ENCODE peak calls at places on chromosomes 11 and 22, in ten cellular contexts. Y is RPMI7951; Z is COR-L47; L is Daoy; C is adrenal gland; K is NCI-H774; S is stimulated activated CD4-positive, alpha-beta T cell treated with anti-CD3 and anti-CD28 coated beads, Interleukin-12 subunit alpha, Interleukin-12 subunit beta, amount 100 ng/mL, for 4 hours; Q is naive thymus-derived CD8-positive, alpha-beta T cell; F is activated CD4-positive, alpha-beta T cell treated with anti-CD3 and anti-CD28 coated beads, Interleukin-2, amount 10 ng/mL, durations not matched to agents 7 days and 5 days; D is NCI-H1092. I is an unnamed sample.

GRCh38 chr22:40081662-40082061 is 86.9 kb downstream of the FAM83F start:
- DNase-seq in Z (no peak), Y (no peak), F (no peak), L (no peak), K (no peak), D (no peak), S (no peak), C (no peak), Q (no peak), I (no peak)

GRCh38 chr11:77230878-77231605 is 70.4 kb downstream of the GDPD4 start:
- DNase-seq in D (no peak), C (no peak), K (no peak), Z (no peak), F (no peak), Q (no peak), L (no peak), S (no peak), Y (no peak), I (no peak)

GRCh38 chr11:119316017-119316728 is 757 bp downstream of the MCAM start:
- DNase-seq in D (peak), K (no peak), Y (peak), F (no peak), Q (peak), Z (peak), S (no peak), L (peak), C (peak), I (peak)

GRCh38 chr22:49514211-49514610 is 313.5 kb downstream of the BRD1 start:
- DNase-seq in F (no peak), Q (peak), C (no peak), K (no peak), D (no peak), L (no peak), S (no peak), Y (no peak), Z (no peak), I (no peak)

GRCh38 chr11:12800032-12800671 is 125.9 kb downstream of the TEAD1 start:
- DNase-seq in F (no peak), S (no peak), K (peak), Q (no peak), Z (peak), D (no peak), Y (peak), C (no peak), L (peak), I (peak)

GRCh38 chr22:43541462-43542407 is 129.9 kb downstream of the MPPED1 start:
- DNase-seq in Q (no peak), F (no peak), K (no peak), D (no peak), Z (no peak), L (no peak), S (no peak), Y (no peak), C (peak), I (no peak)

GRCh38 chr11:65420506-65421203 is 1.9 kb upstream of the NEAT1 start:
- DNase-seq in L (no peak), C (peak), F (no peak), Y (no peak), S (no peak), D (no peak), K (no peak), Z (no peak), Q (no peak), I (no peak)

GRCh38 chr22:35482974-35483373 is 57.7 kb upstream of the RASD2 start:
- DNase-seq in Z (no peak), F (no peak), Y (no peak), Q (no peak), K (no peak), L (no peak), C (no peak), S (no peak), D (no peak), I (no peak)

GRCh38 chr11:66268953-66269906 is 791 bp downstream of the RAB1B start:
- DNase-seq in S (no peak), D (no peak), Z (no peak), Y (peak), L (peak), F (no peak), Q (no peak), K (no peak), C (no peak), I (peak)

GRCh38 chr22:45994516-45995404 is 17.8 kb upstream of the WNT7B start:
- DNase-seq in F (peak), L (peak), K (peak), Q (peak), C (peak), D (peak), Y (peak), S (peak), Z (no peak), I (peak)

GRCh38 chr11:112529071-112529470 is 268.4 kb upstream of the PLET1 start:
- DNase-seq in D (no peak), C (no peak), Y (no peak), Z (no peak), S (no peak), Q (no peak), L (no peak), K (no peak), F (no peak), I (no peak)

GRCh38 chr11:92628401-92629292 is 340.8 kb upstream of the MTNR1B start:
- DNase-seq in K (peak), F (no peak), D (peak), C (no peak), Q (no peak), S (no peak), L (peak), Y (no peak), Z (peak), I (no peak)

GRCh38 chr11:27571151-27571840 is 64.7 kb upstream of the LIN7C start:
- DNase-seq in F (no peak), L (no peak), Y (no peak), D (no peak), Q (no peak), K (no peak), C (no peak), S (no peak), Z (no peak), I (no peak)

GRCh38 chr22:17565986-17566687 is 2.8 kb downstream of the SLC25A18 start:
- DNase-seq in Y (no peak), C (no peak), D (no peak), L (no peak), S (no peak), K (no peak), F (no peak), Q (no peak), Z (no peak), I (no peak)

GRCh38 chr11:11416917-11417316 is 63.9 kb upstream of the CSNK2A3 start:
- DNase-seq in Z (no peak), Y (peak), F (no peak), Q (no peak), D (no peak), S (no peak), L (peak), K (no peak), C (no peak), I (peak)

GRCh38 chr11:1889941-1890855 is 1.5 kb downstream of the PRR33 start:
- DNase-seq in L (no peak), D (no peak), K (no peak), Y (no peak), F (no peak), C (peak), Q (no peak), Z (no peak), S (no peak), I (no peak)

GRCh38 chr22:18108187-18108586 is 2.4 kb upstream of the TUBA8 start:
- DNase-seq in L (no peak), Q (no peak), S (no peak), D (no peak), K (no peak), Y (no peak), C (no peak), F (no peak), Z (no peak), I (no peak)

GRCh38 chr22:19523240-19524169 is 705 bp downstream of the CLDN5 start:
- DNase-seq in K (no peak), D (no peak), C (no peak), Y (peak), F (no peak), Q (no peak), L (peak), Z (peak), S (peak), I (no peak)

GRCh38 chr11:128210148-128210940 is 377.0 kb downstream of the ETS1 start:
- DNase-seq in Y (peak), S (no peak), Q (no peak), L (peak), D (no peak), K (no peak), Z (no peak), C (peak), F (no peak), I (peak)

GRCh38 chr11:115226556-115226955 is 277.7 kb downstream of the CADM1 start:
- DNase-seq in F (no peak), Y (peak), S (no peak), Z (no peak), D (no peak), K (no peak), Q (no peak), C (no peak), L (peak), I (peak)

GRCh38 chr11:67563354-67564114 is 20.1 kb upstream of the GSTP1 start:
- DNase-seq in S (no peak), C (peak), L (peak), D (no peak), Q (no peak), Y (peak), Z (no peak), F (no peak), K (no peak), I (peak)

GRCh38 chr11:34468209-34468841 is 29.6 kb downstream of the CAT start:
- DNase-seq in Y (peak), C (peak), L (peak), K (no peak), S (peak), F (peak), Q (peak), D (no peak), Z (peak), I (peak)

GRCh38 chr11:77710358-77710757 is 72.8 kb upstream of the CLNS1A start:
- DNase-seq in L (no peak), C (no peak), Y (peak), Q (no peak), F (no peak), S (no peak), K (no peak), Z (no peak), D (no peak), I (no peak)

GRCh38 chr11:11867720-11868119 is 25.9 kb downstream of the USP47 start:
- DNase-seq in Z (no peak), Y (no peak), F (no peak), Q (no peak), D (no peak), S (no peak), L (no peak), K (no peak), C (no peak), I (no peak)

GRCh38 chr11:130043575-130043974 is 26.1 kb upstream of the APLP2 start:
- DNase-seq in Q (no peak), S (no peak), Z (no peak), D (no peak), Y (no peak), C (no peak), F (no peak), K (no peak), L (no peak), I (no peak)

GRCh38 chr11:128302425-128303186 is 284.8 kb downstream of the ETS1 start:
- DNase-seq in Q (peak), Y (no peak), D (no peak), C (no peak), K (no peak), Z (peak), L (no peak), S (no peak), F (peak), I (no peak)

GRCh38 chr11:92969293-92969633 is 188 bp upstream of the MTNR1B start:
- DNase-seq in S (no peak), Q (no peak), Z (no peak), C (no peak), D (no peak), K (no peak), L (no peak), F (no peak), Y (no peak), I (no peak)

GRCh38 chr11:60872124-60872951 is 5.0 kb downstream of the ZP1 start:
- DNase-seq in Q (no peak), L (peak), S (no peak), F (no peak), C (peak), K (no peak), D (no peak), Z (no peak), Y (peak), I (peak)

GRCh38 chr11:3167143-3168119 is 2.3 kb upstream of the OSBPL5 start:
- DNase-seq in D (no peak), F (no peak), Q (no peak), K (no peak), C (no peak), Z (no peak), L (peak), S (no peak), Y (no peak), I (no peak)

GRCh38 chr22:44926124-44926475 is 83.7 kb downstream of the PHF21B start:
- DNase-seq in L (no peak), D (no peak), F (no peak), Q (no peak), Z (no peak), Y (no peak), K (no peak), S (no peak), C (no peak), I (no peak)

GRCh38 chr22:20965888-20966855 is 883 bp upstream of the AIFM3 start:
- DNase-seq in Q (no peak), D (no peak), S (no peak), Z (no peak), K (no peak), L (no peak), F (no peak), C (no peak), Y (no peak), I (no peak)

GRCh38 chr11:109892321-109892794 is 200.8 kb upstream of the ZC3H12C start:
- DNase-seq in C (no peak), S (no peak), Y (peak), Q (no peak), Z (no peak), K (no peak), F (no peak), D (no peak), L (no peak), I (no peak)

GRCh38 chr11:2794419-2794795 is 91.2 kb downstream of the CDKN1C start:
- DNase-seq in F (no peak), L (no peak), S (no peak), Q (no peak), K (no peak), Y (no peak), C (peak), D (no peak), Z (no peak), I (no peak)

GRCh38 chr11:128689946-128690745 is 3.7 kb upstream of the FLI1 start:
- DNase-seq in C (no peak), F (no peak), Z (no peak), S (no peak), Q (no peak), L (no peak), K (no peak), Y (no peak), D (no peak), I (no peak)

GRCh38 chr11:65945430-65945911 is at the start of gene TSGA10IP:
- DNase-seq in D (no peak), S (no peak), Q (no peak), F (no peak), Y (no peak), L (no peak), Z (no peak), K (no peak), C (no peak), I (no peak)

GRCh38 chr11:106156290-106156937 is 79.0 kb downstream of the AASDHPPT start:
- DNase-seq in Y (peak), Z (no peak), Q (no peak), D (peak), F (no peak), K (no peak), L (peak), C (peak), S (no peak), I (peak)

GRCh38 chr11:103609117-103610066 is 427.0 kb upstream of the DDI1 start:
- DNase-seq in Y (peak), F (no peak), C (no peak), L (peak), K (no peak), S (no peak), Q (no peak), D (no peak), Z (no peak), I (peak)